ENCODE peak calls at places on chromosomes 7 and 10, in five cellular contexts. E is HCT116, C is HepG2, V is SK-N-SH, Q is K562. U is an unnamed sample.

GRCh38 chr7:2085804-2086203 is 146.9 kb downstream of the MAD1L1 start:
- DNase-seq in E (no peak), C (no peak), V (no peak), Q (no peak), U (no peak)

GRCh38 chr10:88491314-88491713 is 91.8 kb downstream of the RNLS start:
- DNase-seq in E (no peak), C (no peak), V (no peak), Q (no peak), U (no peak)

GRCh38 chr7:86911703-86912102 is 147.8 kb downstream of the ELAPOR2 start:
- DNase-seq in E (no peak), C (peak; percentile 3), V (no peak), Q (peak; percentile 14), U (peak; percentile 20)

GRCh38 chr10:59682986-59683937 is 26.4 kb downstream of the SLC16A9 start:
- DNase-seq in E (no peak), C (no peak), V (no peak), Q (no peak), U (no peak)

GRCh38 chr10:109191341-109191740 is 732.0 kb downstream of the XPNPEP1 start:
- DNase-seq in E (no peak), C (no peak), V (no peak), Q (no peak), U (no peak)

GRCh38 chr7:158778476-158778875 is 50.8 kb downstream of the ESYT2 start:
- DNase-seq in E (no peak), C (no peak), V (no peak), Q (no peak), U (no peak)

GRCh38 chr7:30470163-30470770 is 8.3 kb downstream of the NOD1 start:
- DNase-seq in E (no peak), C (no peak), V (no peak), Q (peak; percentile 79), U (no peak)

GRCh38 chr10:60789340-60789739 is 11.1 kb downstream of the CDK1 start:
- DNase-seq in E (no peak), C (no peak), V (no peak), Q (no peak), U (no peak)

GRCh38 chr10:125006921-125007391 is 65.0 kb downstream of the ZRANB1 start:
- DNase-seq in E (no peak), C (no peak), V (peak; percentile 92), Q (no peak), U (no peak)

GRCh38 chr7:156725982-156726381 is 85.4 kb downstream of the RNF32 start:
- DNase-seq in E (no peak), C (no peak), V (no peak), Q (no peak), U (no peak)

GRCh38 chr7:136405931-136406777 is 429.0 kb upstream of the MTPN start:
- DNase-seq in E (peak; percentile 15), C (peak; percentile 43), V (peak; percentile 65), Q (peak; percentile 60), U (peak; percentile 63)

GRCh38 chr10:28177944-28178637 is 124.8 kb downstream of the MPP7 start:
- DNase-seq in E (no peak), C (no peak), V (no peak), Q (no peak), U (no peak)

GRCh38 chr7:116692599-116693308 is 20.8 kb downstream of the MET start:
- DNase-seq in E (peak; percentile 75), C (no peak), V (no peak), Q (no peak), U (no peak)

GRCh38 chr10:18542832-18543231 is 108.6 kb downstream of the NSUN6 start:
- DNase-seq in E (no peak), C (peak; percentile 35), V (no peak), Q (no peak), U (no peak)

GRCh38 chr10:72846225-72846624 is 47.3 kb upstream of the OIT3 start:
- DNase-seq in E (peak; percentile 74), C (no peak), V (no peak), Q (no peak), U (no peak)

GRCh38 chr10:16436367-16436757 is 448 bp upstream of the PTER start:
- DNase-seq in E (no peak), C (no peak), V (no peak), Q (no peak), U (no peak)

GRCh38 chr10:127849896-127850295 is 42.8 kb downstream of the CLRN3 start:
- DNase-seq in E (no peak), C (no peak), V (no peak), Q (no peak), U (no peak)

GRCh38 chr7:132713893-132714292 is 137.6 kb upstream of the PLXNA4 start:
- DNase-seq in E (no peak), C (no peak), V (no peak), Q (no peak), U (no peak)

GRCh38 chr7:69659964-69660363 is 61.7 kb downstream of the AUTS2 start:
- DNase-seq in E (no peak), C (no peak), V (no peak), Q (no peak), U (peak; percentile 37)

GRCh38 chr10:33240265-33240664 is 94.2 kb downstream of the NRP1 start:
- DNase-seq in E (no peak), C (no peak), V (no peak), Q (no peak), U (no peak)

GRCh38 chr7:122161628-122162027 is 17.6 kb upstream of the AASS start:
- DNase-seq in E (no peak), C (no peak), V (no peak), Q (no peak), U (no peak)

GRCh38 chr10:99709480-99710229 is 22.3 kb downstream of the COX15 start:
- DNase-seq in E (no peak), C (no peak), V (no peak), Q (peak; percentile 9), U (no peak)

GRCh38 chr7:117941138-117941810 is 68.0 kb upstream of the CTTNBP2 start:
- DNase-seq in E (no peak), C (no peak), V (no peak), Q (no peak), U (no peak)

GRCh38 chr10:6558272-6558671 is 21.8 kb downstream of the PRKCQ start:
- DNase-seq in E (no peak), C (no peak), V (no peak), Q (no peak), U (no peak)

GRCh38 chr10:122263971-122264370 is 7.1 kb upstream of the BTBD16 start:
- DNase-seq in E (no peak), C (peak; percentile 69), V (no peak), Q (no peak), U (no peak)

GRCh38 chr7:23622469-23622868 is 25.3 kb downstream of the CCDC126 start:
- DNase-seq in E (no peak), C (peak; percentile 21), V (no peak), Q (no peak), U (no peak)

GRCh38 chr10:427746-428519 is 261.5 kb downstream of the DIP2C start:
- DNase-seq in E (no peak), C (no peak), V (no peak), Q (no peak), U (no peak)

GRCh38 chr7:137073571-137074325 is 205.3 kb downstream of the CHRM2 start:
- DNase-seq in E (no peak), C (no peak), V (no peak), Q (no peak), U (no peak)

GRCh38 chr10:71285180-71285545 is 33.9 kb upstream of the SLC29A3 start:
- DNase-seq in E (no peak), C (peak; percentile 28), V (peak; percentile 85), Q (peak; percentile 87), U (peak; percentile 63)

GRCh38 chr7:40175725-40176510 is 41.1 kb downstream of the SUGCT start:
- DNase-seq in E (no peak), C (no peak), V (no peak), Q (no peak), U (no peak)

GRCh38 chr10:24349379-24350110 is 140.6 kb downstream of the KIAA1217 start:
- DNase-seq in E (no peak), C (no peak), V (no peak), Q (no peak), U (peak; percentile 29)

DNA sequence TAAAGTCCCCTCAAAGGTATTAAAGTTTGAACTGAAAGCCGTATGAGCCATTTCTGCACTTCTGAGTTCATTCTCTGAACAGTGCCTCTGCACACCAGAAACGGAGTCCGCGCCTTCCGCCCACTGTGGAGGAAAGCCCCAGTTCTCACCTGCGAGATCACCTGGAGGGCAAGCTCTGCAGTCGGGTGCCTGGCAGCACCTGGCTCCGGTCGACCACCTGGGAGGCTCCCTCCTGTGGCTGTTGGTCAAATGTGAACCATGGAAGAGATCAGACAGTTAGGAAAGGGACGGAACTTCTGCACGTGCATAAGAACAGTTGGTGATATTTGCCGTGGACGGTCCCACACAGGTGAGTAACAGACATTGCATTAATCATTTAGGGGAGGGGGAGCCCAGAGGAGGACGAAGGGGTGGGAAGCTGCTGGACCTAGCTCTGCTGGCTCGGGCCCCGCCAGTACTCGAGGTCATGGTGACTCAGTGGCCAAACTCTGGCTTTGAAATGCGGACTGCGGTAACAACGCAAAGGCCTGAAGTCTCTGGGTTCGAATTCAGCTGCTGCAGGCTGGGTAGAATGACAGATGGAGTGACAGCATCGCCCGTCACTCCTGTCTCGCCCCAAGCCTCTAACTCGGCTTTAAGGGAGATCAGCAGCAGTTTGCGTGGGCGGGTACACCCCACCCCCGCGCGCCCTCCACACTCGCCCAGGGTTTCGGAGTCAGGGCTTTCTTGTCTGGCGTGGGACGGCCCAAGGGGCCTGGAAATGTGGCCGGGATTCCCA is 1.7 kb upstream of the DPYSL4 start:
- DNase-seq in E (no peak), C (no peak), V (no peak), Q (peak; percentile 14), U (no peak)
- TF ChIP-seq JUND in E (no peak), C (no peak), V (no peak), Q (no peak), U (no peak)

DNA sequence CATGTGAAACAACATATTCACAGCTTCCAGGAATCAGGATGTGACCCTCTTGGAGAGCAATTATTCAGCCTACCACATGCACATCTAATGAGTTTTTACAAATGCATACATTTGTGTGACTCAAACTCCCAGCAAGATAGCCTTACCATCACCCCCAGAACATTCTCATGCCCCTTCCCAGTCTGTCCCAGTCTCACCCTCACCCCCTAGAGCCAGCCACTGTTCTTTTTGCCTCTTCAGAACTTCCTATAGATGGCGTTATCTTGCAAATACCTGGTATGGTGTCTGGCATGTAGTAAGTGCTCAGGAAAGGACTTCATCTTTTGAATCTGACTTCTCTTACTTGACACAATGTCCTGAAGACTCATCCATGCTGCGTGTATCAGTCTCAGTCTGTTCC is 23.9 kb upstream of the AOC1 start:
- DNase-seq in E (no peak), C (no peak), V (no peak), Q (no peak), U (no peak)
- TF ChIP-seq JUND in E (no peak), C (no peak), V (no peak), Q (no peak), U (no peak)

GRCh38 chr10:61992683-61993629 is 91.5 kb downstream of the ARID5B start:
- DNase-seq in E (no peak), C (no peak), V (peak; percentile 23), Q (no peak), U (no peak)

GRCh38 chr10:61989995-61990760 is 88.7 kb downstream of the ARID5B start:
- DNase-seq in E (no peak), C (no peak), V (no peak), Q (no peak), U (no peak)

GRCh38 chr10:61990761-61991135 is 89.2 kb downstream of the ARID5B start:
- DNase-seq in E (no peak), C (no peak), V (no peak), Q (no peak), U (no peak)

GRCh38 chr10:61993676-61994401 is 92.3 kb downstream of the ARID5B start:
- DNase-seq in E (no peak), C (no peak), V (no peak), Q (no peak), U (no peak)

GRCh38 chr10:61992059-61992460 is 90.6 kb downstream of the ARID5B start:
- DNase-seq in E (no peak), C (no peak), V (no peak), Q (no peak), U (no peak)
- TF ChIP-seq JUND in E (no peak), C (no peak), V (no peak), Q (no peak), U (no peak)

GRCh38 chr7:55508301-55509011 is 63.8 kb downstream of the VOPP1 start:
- DNase-seq in E (no peak), C (peak; percentile 5), V (no peak), Q (no peak), U (no peak)
- TF ChIP-seq JUND in E (no peak), C (no peak), V (no peak), Q (no peak), U (no peak)

U was measured in T47D.